ENCODE peak calls at places on chromosomes 1 and 21, in four cellular contexts. G is left ventricle myocardium inferior, S is lower lobe of right lung, M is PC-9. K is an unnamed sample.

GRCh38 chr1:113153116-113153803 is 80.3 kb downstream of the LRIG2 start:
- DNase-seq in G (no peak), M (no peak), S (no peak), K (no peak)

GRCh38 chr1:156642265-156643185 is 608 bp downstream of the BCAN start:
- DNase-seq in S (no peak), M (no peak), G (no peak), K (no peak)

GRCh38 chr21:44011123-44011773 is 861 bp upstream of the TRAPPC10 start:
- DNase-seq in S (no peak), M (no peak), G (peak; percentile 38), K (no peak)

GRCh38 chr1:180646547-180646946 is 14.7 kb downstream of the XPR1 start:
- DNase-seq in G (no peak), S (no peak), M (no peak), K (no peak)

GRCh38 chr21:42466700-42467612 is 29.1 kb downstream of the RSPH1 start:
- DNase-seq in G (no peak), M (peak; percentile 76), S (no peak), K (peak; percentile 39)

GRCh38 chr1:199007423-199007822 is 368.6 kb downstream of the PTPRC start:
- DNase-seq in G (no peak), M (no peak), S (peak; percentile 41), K (no peak)

GRCh38 chr21:31490471-31490870 is 146.4 kb upstream of the TIAM1 start:
- DNase-seq in S (no peak), G (no peak), M (no peak), K (no peak)

GRCh38 chr1:21653744-21654100 is 15.4 kb downstream of the RAP1GAP start:
- DNase-seq in M (no peak), G (no peak), S (no peak), K (no peak)

GRCh38 chr1:173113015-173113741 is 62.4 kb upstream of the TNFSF18 start:
- DNase-seq in G (no peak), S (no peak), M (no peak), K (peak; percentile 52)

GRCh38 chr1:211625040-211625439 is 46.1 kb upstream of the SLC30A1 start:
- DNase-seq in M (no peak), S (peak; percentile 58), G (no peak), K (peak; percentile 70)

GRCh38 chr21:45894107-45894810 is 87.3 kb upstream of the COL6A1 start:
- DNase-seq in S (peak; percentile 34), G (peak; percentile 53), M (no peak), K (peak; percentile 71)

GRCh38 chr1:189357317-189357716 is 1120.3 kb downstream of the BRINP3 start:
- DNase-seq in S (no peak), M (no peak), G (no peak), K (no peak)

GRCh38 chr1:246632584-246633168 is 66.4 kb downstream of the CNST start:
- DNase-seq in M (peak; percentile 89), G (no peak), S (no peak), K (peak; percentile 92)

GRCh38 chr1:208449951-208450350 is 205.8 kb upstream of the PLXNA2 start:
- DNase-seq in S (no peak), M (no peak), G (no peak), K (no peak)

GRCh38 chr21:26115899-26116298 is 54.7 kb downstream of the APP start:
- DNase-seq in S (no peak), G (no peak), M (peak; percentile 37), K (peak; percentile 86)

GRCh38 chr1:3912809-3913685 is 13.0 kb upstream of the C1orf174 start:
- DNase-seq in G (no peak), M (no peak), S (peak; percentile 25), K (no peak)

GRCh38 chr1:52651904-52652303 is 18.9 kb downstream of the SHISAL2A start:
- DNase-seq in M (no peak), S (no peak), G (no peak), K (no peak)

GRCh38 chr1:6180578-6181311 is 624 bp upstream of the CHD5 start:
- DNase-seq in G (no peak), S (no peak), M (no peak), K (no peak)

GRCh38 chr1:19091539-19091938 is 118.5 kb downstream of the UBR4 start:
- DNase-seq in S (no peak), M (no peak), G (no peak), K (no peak)

GRCh38 chr1:111739984-111740765 is 980 bp upstream of the INKA2 start:
- DNase-seq in M (peak; percentile 50), S (peak; percentile 71), G (peak; percentile 80), K (peak; percentile 74)

GRCh38 chr1:113101588-113101987 is 28.6 kb downstream of the LRIG2 start:
- DNase-seq in G (no peak), S (no peak), M (no peak), K (peak; percentile 27)

GRCh38 chr1:21619041-21619947 is 49.9 kb downstream of the RAP1GAP start:
- DNase-seq in S (no peak), M (no peak), G (no peak), K (no peak)

GRCh38 chr1:155913969-155914757 is 3.0 kb upstream of the RIT1 start:
- DNase-seq in S (no peak), G (no peak), M (no peak), K (peak; percentile 83)

DNA sequence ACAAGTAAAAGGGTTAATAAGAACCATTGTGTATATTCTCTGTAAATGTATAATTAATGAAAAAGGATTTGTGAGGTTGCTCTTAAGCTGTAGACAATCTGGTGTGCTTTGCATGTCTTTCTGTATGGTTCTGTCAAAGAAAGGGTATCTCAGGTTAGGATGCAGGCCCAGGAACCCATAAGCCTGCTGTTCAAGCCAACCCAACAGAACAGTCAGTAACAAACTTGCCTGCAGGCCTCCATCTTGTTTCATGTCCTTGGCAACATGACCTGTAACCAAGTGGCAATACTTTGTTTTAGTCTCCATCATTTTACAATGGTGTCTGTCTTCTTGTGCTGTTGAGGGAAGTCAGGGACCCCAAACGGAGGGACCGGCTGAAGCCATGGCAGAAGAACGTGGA is 29.2 kb downstream of the CBR1 start:
- DNase-seq in S (no peak), M (no peak), G (no peak), K (no peak)
- TF ChIP-seq CTCF in S (no peak), M (no peak), G (no peak), K (no peak)

GRCh38 chr1:32474954-32475353 is 10.1 kb downstream of the ZBTB8B start:
- DNase-seq in G (no peak), S (no peak), M (no peak), K (no peak)

GRCh38 chr1:32468791-32469190 is 3.9 kb downstream of the ZBTB8B start:
- DNase-seq in G (no peak), M (no peak), S (no peak), K (no peak)

GRCh38 chr1:32471695-32472362 is 7.0 kb downstream of the ZBTB8B start:
- DNase-seq in M (no peak), G (no peak), S (no peak), K (no peak)

GRCh38 chr1:32470431-32470830 is 5.6 kb downstream of the ZBTB8B start:
- DNase-seq in G (no peak), M (no peak), S (no peak), K (no peak)

GRCh38 chr1:32470991-32471694 is 6.3 kb downstream of the ZBTB8B start:
- DNase-seq in M (no peak), G (no peak), S (no peak), K (peak; percentile 5)
- TF ChIP-seq CTCF in M (no peak), G (peak; percentile 46), S (peak; percentile 14), K (peak; percentile 26)

GRCh38 chr1:24155011-24155782 is 12.3 kb upstream of the IL22RA1 start:
- DNase-seq in M (no peak), S (no peak), G (no peak), K (no peak)

GRCh38 chr1:24154215-24154614 is 11.3 kb upstream of the IL22RA1 start:
- DNase-seq in M (no peak), G (no peak), S (no peak), K (no peak)

GRCh38 chr1:24151175-24151533 is 8.2 kb upstream of the IL22RA1 start:
- DNase-seq in M (no peak), S (no peak), G (no peak), K (no peak)

GRCh38 chr1:24150228-24151174 is 7.6 kb upstream of the IL22RA1 start:
- DNase-seq in S (peak; percentile 92), G (peak; percentile 88), M (peak; percentile 67), K (peak; percentile 78)

GRCh38 chr1:24152631-24153494 is 9.9 kb upstream of the IL22RA1 start:
- DNase-seq in S (no peak), G (no peak), M (no peak), K (no peak)
- TF ChIP-seq CTCF in S (no peak), G (no peak), M (no peak), K (no peak)

GRCh38 chr1:182114627-182115023 is 53.1 kb upstream of the ZNF648 start:
- DNase-seq in M (no peak), G (no peak), S (no peak), K (no peak)
- TF ChIP-seq CTCF in M (no peak), G (no peak), S (no peak), K (no peak)

K was measured in fibroblast of villous mesenchyme.